ENCODE peak calls at places on chromosomes 4 and X, in six cellular contexts. S is HCT116, M is SK-N-SH, V is GM12878, G is HepG2, N is H1. B is an unnamed sample.
A peak's percentile ranks its signal among the peaks of the same experiment; 100 is the strongest.

GRCh38 chrX:17876135-17876534 is 15.0 kb upstream of the RAI2 start:
- DNase-seq in S (peak; percentile 2), M (no peak), V (no peak), G (no peak), N (no peak), B (peak; percentile 41)

GRCh38 chrX:70133303-70134115 is at the start of gene IGBP1:
- DNase-seq in S (peak; percentile 77), M (peak; percentile 86), V (peak; percentile 49), G (peak; percentile 90), N (peak; percentile 80), B (peak; percentile 24)

GRCh38 chrX:34638116-34638515 is 19.0 kb downstream of the TMEM47 start:
- DNase-seq in S (no peak), M (peak; percentile 7), V (no peak), G (peak; percentile 1), N (no peak), B (no peak)

GRCh38 chr4:181761130-181761529 is 482.1 kb upstream of the TENM3 start:
- DNase-seq in S (no peak), M (no peak), V (no peak), G (no peak), N (no peak), B (no peak)

GRCh38 chrX:34656842-34657780 is at the start of gene TMEM47:
- DNase-seq in S (no peak), M (peak; percentile 75), V (no peak), G (no peak), N (peak; percentile 72), B (peak; percentile 58)

GRCh38 chrX:119870626-119871131 is 854 bp downstream of the RNF113A start:
- DNase-seq in S (no peak), M (peak; percentile 26), V (no peak), G (peak; percentile 11), N (no peak), B (no peak)

GRCh38 chrX:23811135-23811781 is 28.3 kb downstream of the SAT1 start:
- DNase-seq in S (no peak), M (no peak), V (no peak), G (no peak), N (no peak), B (no peak)

GRCh38 chrX:71111141-71111843 is at the start of gene IL2RG:
- DNase-seq in S (no peak), M (no peak), V (peak; percentile 87), G (no peak), N (no peak), B (no peak)

GRCh38 chr4:139665690-139666529 is at the start of gene MGST2:
- DNase-seq in S (no peak), M (peak; percentile 58), V (no peak), G (peak; percentile 98), N (peak; percentile 66), B (no peak)

GRCh38 chr4:80336582-80336981 is 1.1 kb downstream of the CFAP299 start:
- DNase-seq in S (peak; percentile 18), M (peak; percentile 53), V (no peak), G (peak; percentile 13), N (peak; percentile 50), B (peak; percentile 54)

GRCh38 chrX:40085086-40085551 is 12.6 kb downstream of the BCOR start:
- DNase-seq in S (no peak), M (no peak), V (no peak), G (no peak), N (no peak), B (peak; percentile 59)

GRCh38 chr4:138650917-138651564 is 364.5 kb upstream of the NOCT start:
- DNase-seq in S (no peak), M (no peak), V (no peak), G (no peak), N (no peak), B (no peak)

GRCh38 chr4:87011340-87012034 is 76.7 kb downstream of the AFF1 start:
- DNase-seq in S (peak; percentile 39), M (no peak), V (no peak), G (no peak), N (no peak), B (no peak)

GRCh38 chrX:107726809-107727534 is 48.6 kb downstream of the TSC22D3 start:
- DNase-seq in S (no peak), M (no peak), V (no peak), G (peak; percentile 12), N (no peak), B (peak; percentile 61)

GRCh38 chrX:109840585-109840984 is 107.5 kb upstream of the ACSL4 start:
- DNase-seq in S (peak; percentile 21), M (no peak), V (no peak), G (peak; percentile 17), N (no peak), B (no peak)

GRCh38 chr4:25882226-25882625 is 19.4 kb upstream of the SEL1L3 start:
- DNase-seq in S (no peak), M (no peak), V (no peak), G (no peak), N (no peak), B (no peak)

GRCh38 chr4:134470544-134470943 is 269.0 kb upstream of the PABPC4L start:
- DNase-seq in S (no peak), M (no peak), V (no peak), G (peak; percentile 16), N (no peak), B (no peak)

GRCh38 chr4:17029432-17029831 is 131.0 kb upstream of the LDB2 start:
- DNase-seq in S (no peak), M (no peak), V (no peak), G (no peak), N (no peak), B (no peak)

GRCh38 chr4:17030543-17030942 is 132.1 kb upstream of the LDB2 start:
- DNase-seq in S (peak; percentile 59), M (no peak), V (no peak), G (no peak), N (no peak), B (no peak)

GRCh38 chr4:17024430-17024829 is 126.0 kb upstream of the LDB2 start:
- DNase-seq in S (no peak), M (no peak), V (no peak), G (no peak), N (no peak), B (no peak)

GRCh38 chr4:17029964-17030363 is 131.5 kb upstream of the LDB2 start:
- DNase-seq in S (no peak), M (no peak), V (no peak), G (no peak), N (no peak), B (no peak)

GRCh38 chr4:17027495-17027894 is 129.1 kb upstream of the LDB2 start:
- DNase-seq in S (peak; percentile 73), M (no peak), V (no peak), G (no peak), N (no peak), B (no peak)
- TF ChIP-seq JUND in S (peak; percentile 75), M (peak; percentile 89), V (no peak), G (no peak), N (no peak), B (no peak)

GRCh38 chr4:89640620-89641366 is 196.2 kb downstream of the SNCA start:
- DNase-seq in S (peak; percentile 68), M (peak; percentile 65), V (no peak), G (peak; percentile 80), N (peak; percentile 80), B (peak; percentile 42)
- TF ChIP-seq JUND in S (no peak), M (no peak), V (no peak), G (no peak), N (peak; percentile 9), B (no peak)

GRCh38 chr4:135834471-135834870 is 1632.9 kb upstream of the PABPC4L start:
- DNase-seq in S (no peak), M (no peak), V (no peak), G (no peak), N (no peak), B (no peak)
- TF ChIP-seq JUND in S (no peak), M (no peak), V (no peak), G (no peak), N (no peak), B (no peak)

DNA sequence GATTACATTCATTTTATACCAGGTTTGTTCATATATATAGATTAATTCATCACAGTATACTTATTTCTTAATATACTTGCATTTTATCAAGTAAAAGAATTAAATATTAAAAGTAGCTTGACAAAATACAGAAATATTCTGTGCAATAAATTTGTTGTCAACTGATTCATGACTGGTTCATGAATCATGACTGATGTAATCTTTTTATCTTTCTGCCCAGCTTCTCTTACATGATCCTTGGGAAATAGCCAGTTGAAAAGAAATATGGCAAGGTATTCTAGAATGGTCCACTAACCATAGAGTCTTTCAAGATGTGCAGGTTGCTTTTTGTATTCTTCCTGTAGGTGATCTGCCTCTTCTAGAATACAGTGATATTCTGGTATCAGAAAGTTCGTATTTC is 4.2 kb upstream of the CCNA2 start:
- DNase-seq in S (no peak), M (no peak), V (no peak), G (no peak), N (no peak), B (no peak)
- TF ChIP-seq JUND in S (no peak), M (peak; percentile 88), V (no peak), G (no peak), N (no peak), B (no peak)